ENCODE peak calls at places on chromosomes 3 and 15, in ten cellular contexts. U is cardiac fibroblast, T is GM13976, W is prostate gland, O is stomach, P is fibroblast of mammary gland, H is endothelial cell of umbilical vein, B is ovary, L is tibial nerve, Q is B cell. X is an unnamed sample.

GRCh38 chr3:104214937-104215336 is 1151.8 kb upstream of the ALCAM start:
- DNase-seq in U (no peak), T (no peak), W (no peak), O (no peak), P (no peak), H (no peak), B (no peak), L (no peak), Q (no peak), X (no peak)

GRCh38 chr3:87856126-87856525 is 202.7 kb downstream of the CGGBP1 start:
- DNase-seq in U (peak), T (no peak), W (no peak), O (no peak), P (peak), H (no peak), B (no peak), L (no peak), Q (no peak), X (peak)

GRCh38 chr15:52294881-52295420 is 653 bp downstream of the MYO5C start:
- DNase-seq in U (no peak), T (no peak), W (no peak), O (no peak), P (no peak), H (peak), B (no peak), L (no peak), Q (peak), X (no peak)

GRCh38 chr15:91199511-91199910 is 99.5 kb downstream of the SV2B start:
- DNase-seq in U (no peak), T (no peak), W (no peak), O (no peak), P (no peak), H (no peak), B (no peak), L (no peak), Q (no peak), X (no peak)

GRCh38 chr15:92391640-92392039 is 2.0 kb upstream of the ST8SIA2 start:
- DNase-seq in U (peak), T (peak), W (no peak), O (no peak), P (peak), H (peak), B (no peak), L (no peak), Q (no peak), X (peak)

GRCh38 chr3:125072310-125072709 is 16.5 kb upstream of the HEG1 start:
- DNase-seq in U (peak), T (no peak), W (no peak), O (no peak), P (peak), H (peak), B (no peak), L (no peak), Q (no peak), X (peak)

GRCh38 chr3:11447584-11448200 is 175.5 kb downstream of the ATG7 start:
- DNase-seq in U (no peak), T (no peak), W (no peak), O (no peak), P (no peak), H (no peak), B (no peak), L (no peak), Q (no peak), X (no peak)

GRCh38 chr3:195284842-195285241 is 13.9 kb upstream of the XXYLT1 start:
- DNase-seq in U (no peak), T (no peak), W (no peak), O (no peak), P (no peak), H (no peak), B (no peak), L (no peak), Q (no peak), X (no peak)

GRCh38 chr3:174355505-174355904 is 503.6 kb upstream of the NAALADL2 start:
- DNase-seq in U (peak), T (no peak), W (no peak), O (no peak), P (peak), H (peak), B (no peak), L (no peak), Q (no peak), X (peak)

GRCh38 chr3:71896751-71897150 is 111.8 kb upstream of the PROK2 start:
- DNase-seq in U (peak), T (no peak), W (no peak), O (no peak), P (peak), H (no peak), B (no peak), L (no peak), Q (no peak), X (no peak)

GRCh38 chr3:64143399-64144130 is 81.7 kb downstream of the PRICKLE2 start:
- DNase-seq in U (peak), T (no peak), W (no peak), O (no peak), P (peak), H (peak), B (no peak), L (no peak), Q (no peak), X (peak)

GRCh38 chr3:46087871-46088270 is 60.6 kb upstream of the XCR1 start:
- DNase-seq in U (peak), T (no peak), W (no peak), O (no peak), P (peak), H (no peak), B (no peak), L (no peak), Q (no peak), X (peak)

GRCh38 chr3:138509586-138509985 is 75.2 kb downstream of the ESYT3 start:
- DNase-seq in U (peak), T (no peak), W (no peak), O (no peak), P (peak), H (no peak), B (no peak), L (no peak), Q (no peak), X (no peak)

GRCh38 chr3:172061724-172062184 is 22.4 kb downstream of the FNDC3B start:
- DNase-seq in U (peak), T (peak), W (peak), O (no peak), P (peak), H (peak), B (no peak), L (no peak), Q (peak), X (no peak)

GRCh38 chr15:71109130-71109529 is 6.1 kb upstream of the THSD4 start:
- DNase-seq in U (peak), T (no peak), W (no peak), O (no peak), P (peak), H (no peak), B (no peak), L (no peak), Q (no peak), X (peak)

GRCh38 chr3:126149960-126150515 is 30.3 kb downstream of the ALDH1L1 start:
- DNase-seq in U (no peak), T (no peak), W (no peak), O (no peak), P (no peak), H (no peak), B (no peak), L (no peak), Q (no peak), X (no peak)

GRCh38 chr15:91243806-91244205 is 143.7 kb downstream of the SV2B start:
- DNase-seq in U (no peak), T (no peak), W (no peak), O (no peak), P (peak), H (no peak), B (no peak), L (no peak), Q (no peak), X (no peak)

GRCh38 chr3:140768921-140769320 is 91.1 kb downstream of the TRIM42 start:
- DNase-seq in U (no peak), T (no peak), W (no peak), O (no peak), P (no peak), H (no peak), B (no peak), L (no peak), Q (no peak), X (no peak)

GRCh38 chr15:81388431-81388760 is 14.4 kb upstream of the TMC3 start:
- DNase-seq in U (no peak), T (no peak), W (no peak), O (no peak), P (no peak), H (no peak), B (no peak), L (no peak), Q (no peak), X (no peak)

GRCh38 chr3:49856181-49857005 is at the start of gene TRAIP:
- DNase-seq in U (peak), T (peak), W (peak), O (peak), P (peak), H (peak), B (peak), L (peak), Q (peak), X (peak)
- TF ChIP-seq CTCF in U (no peak), T (no peak), W (no peak), O (no peak), P (no peak), H (no peak), B (no peak), L (no peak), Q (no peak), X (peak)

DNA sequence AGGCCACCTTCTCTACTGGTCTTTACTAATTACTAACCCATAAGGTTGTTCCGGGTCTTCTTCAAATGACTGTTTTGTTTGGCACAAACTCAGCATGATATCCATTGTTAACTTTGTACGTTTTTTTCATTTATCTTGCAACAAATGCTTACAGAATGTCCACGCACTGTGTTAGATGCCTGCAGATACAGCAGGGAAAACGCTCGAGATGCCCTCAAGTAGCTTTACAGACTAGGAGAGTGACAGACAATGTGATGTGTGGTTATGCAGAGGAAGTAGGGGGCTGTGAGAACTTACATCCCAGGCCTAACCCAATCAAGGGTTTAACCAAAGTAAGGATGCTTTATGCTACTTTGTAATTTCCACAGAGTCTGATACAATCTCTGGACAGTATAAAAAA is 949 bp upstream of the RFC4 start:
- DNase-seq in U (no peak), T (peak), W (no peak), O (no peak), P (no peak), H (no peak), B (no peak), L (no peak), Q (no peak), X (no peak)
- TF ChIP-seq CTCF in U (no peak), T (no peak), W (no peak), O (no peak), P (no peak), H (no peak), B (no peak), L (no peak), Q (no peak), X (no peak)

GRCh38 chr3:123745184-123745855 is 138.8 kb downstream of the MYLK start:
- DNase-seq in U (peak), T (no peak), W (no peak), O (no peak), P (peak), H (peak), B (no peak), L (no peak), Q (no peak), X (no peak)
- TF ChIP-seq CTCF in U (peak), T (no peak), W (no peak), O (peak), P (peak), H (peak), B (no peak), L (no peak), Q (no peak), X (peak)

GRCh38 chr3:97829198-97829597 is 7.4 kb downstream of the CRYBG3 start:
- DNase-seq in U (no peak), T (no peak), W (no peak), O (no peak), P (no peak), H (no peak), B (no peak), L (no peak), Q (no peak), X (no peak)
- TF ChIP-seq CTCF in U (no peak), T (no peak), W (no peak), O (no peak), P (no peak), H (no peak), B (no peak), L (no peak), Q (no peak), X (no peak)

GRCh38 chr3:105364113-105364512 is 2.6 kb upstream of the ALCAM start:
- DNase-seq in U (peak), T (no peak), W (no peak), O (no peak), P (peak), H (peak), B (no peak), L (no peak), Q (no peak), X (peak)

GRCh38 chr3:105366302-105367062 is at the start of gene ALCAM:
- DNase-seq in U (peak), T (peak), W (peak), O (peak), P (peak), H (peak), B (peak), L (peak), Q (peak), X (peak)

GRCh38 chr3:105367063-105367405 is 325 bp downstream of the ALCAM start:
- DNase-seq in U (no peak), T (peak), W (peak), O (peak), P (no peak), H (no peak), B (peak), L (no peak), Q (peak), X (no peak)

GRCh38 chr3:105365171-105365535 is 1.6 kb upstream of the ALCAM start:
- DNase-seq in U (peak), T (no peak), W (peak), O (no peak), P (no peak), H (no peak), B (no peak), L (no peak), Q (no peak), X (no peak)

DNA sequence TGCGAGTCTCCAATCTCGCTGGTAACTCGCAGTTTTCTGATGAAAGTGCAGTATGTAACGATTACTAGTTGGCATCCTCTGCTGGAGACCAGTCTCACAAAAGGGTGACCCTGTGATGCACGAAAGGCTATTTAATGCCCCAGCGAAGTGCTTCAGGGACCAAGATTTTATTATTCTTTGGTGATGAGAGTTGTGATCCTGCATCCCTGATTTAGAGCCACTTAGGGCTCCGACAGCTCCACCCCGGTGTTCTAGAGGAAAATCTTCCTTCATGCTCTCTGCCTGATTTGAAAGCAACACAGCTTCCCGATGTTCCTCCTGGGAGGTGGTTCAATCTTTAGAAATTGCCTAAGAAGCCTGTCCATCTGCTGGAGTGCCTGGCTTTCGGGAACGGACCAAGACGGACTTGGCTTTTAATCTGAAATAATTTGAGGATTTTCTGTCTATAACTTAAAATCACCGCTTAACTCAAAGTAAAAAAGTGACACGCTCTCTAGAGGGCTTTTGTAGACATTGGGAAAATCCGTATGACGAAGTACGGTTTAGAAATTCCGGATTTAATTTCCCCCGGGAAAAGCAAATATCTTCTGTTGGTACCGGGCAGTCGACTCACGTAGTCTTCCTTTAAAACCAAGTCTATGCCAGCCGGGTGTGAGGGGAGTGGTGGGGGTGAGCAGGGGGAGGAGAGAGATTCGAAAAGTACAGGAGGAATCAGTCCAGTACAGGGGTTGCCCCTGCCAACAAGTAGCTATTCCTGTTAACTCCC is 990 bp upstream of the ALCAM start:
- DNase-seq in U (peak), T (no peak), W (no peak), O (peak), P (peak), H (no peak), B (no peak), L (no peak), Q (peak), X (peak)
- TF ChIP-seq CTCF in U (peak), T (no peak), W (no peak), O (no peak), P (no peak), H (no peak), B (no peak), L (no peak), Q (no peak), X (no peak)

GRCh38 chr3:20669184-20669583 is 483.2 kb upstream of the SGO1 start:
- DNase-seq in U (no peak), T (no peak), W (no peak), O (no peak), P (no peak), H (no peak), B (no peak), L (no peak), Q (no peak), X (no peak)

GRCh38 chr3:20669675-20670074 is 483.7 kb upstream of the SGO1 start:
- DNase-seq in U (no peak), T (no peak), W (no peak), O (no peak), P (no peak), H (no peak), B (no peak), L (no peak), Q (no peak), X (no peak)

GRCh38 chr3:20666091-20666490 is 480.1 kb upstream of the SGO1 start:
- DNase-seq in U (no peak), T (no peak), W (no peak), O (no peak), P (no peak), H (no peak), B (no peak), L (no peak), Q (no peak), X (no peak)

GRCh38 chr3:20673866-20674265 is 487.9 kb upstream of the SGO1 start:
- DNase-seq in U (no peak), T (no peak), W (no peak), O (no peak), P (no peak), H (no peak), B (no peak), L (no peak), Q (no peak), X (no peak)

DNA sequence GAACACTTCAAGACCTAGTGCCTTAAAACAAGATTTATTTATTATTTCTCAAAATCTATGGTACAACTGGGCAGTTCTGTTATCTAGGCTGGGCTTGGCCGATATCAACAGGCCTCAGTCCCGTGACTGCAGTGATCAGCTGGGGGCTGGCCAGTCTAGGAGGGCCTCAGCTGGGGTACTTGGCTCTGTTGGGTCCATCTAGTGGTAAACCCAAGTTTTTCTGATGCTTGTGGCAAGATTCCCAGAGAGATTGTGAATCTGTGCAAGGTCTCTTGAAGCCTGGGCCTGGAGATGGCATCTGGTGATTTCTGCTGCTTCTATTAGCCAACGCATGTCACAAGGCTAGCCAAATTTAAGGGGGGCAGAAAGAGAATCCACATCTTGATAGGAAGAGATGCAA is 482.4 kb upstream of the SGO1 start:
- DNase-seq in U (no peak), T (no peak), W (no peak), O (no peak), P (peak), H (peak), B (no peak), L (no peak), Q (no peak), X (no peak)
- TF ChIP-seq CTCF in U (no peak), T (no peak), W (no peak), O (no peak), P (peak), H (peak), B (no peak), L (no peak), Q (no peak), X (peak)

GRCh38 chr15:101642361-101642760 is 9.8 kb downstream of the TM2D3 start:
- DNase-seq in U (peak), T (no peak), W (no peak), O (no peak), P (no peak), H (peak), B (no peak), L (no peak), Q (no peak), X (no peak)
- TF ChIP-seq CTCF in U (peak), T (no peak), W (no peak), O (no peak), P (no peak), H (peak), B (no peak), L (no peak), Q (no peak), X (peak)

GRCh38 chr3:3015472-3016089 is 94.6 kb downstream of the IL5RA start:
- DNase-seq in U (peak), T (no peak), W (peak), O (no peak), P (peak), H (no peak), B (no peak), L (no peak), Q (no peak), X (no peak)
- TF ChIP-seq CTCF in U (no peak), T (no peak), W (peak), O (peak), P (peak), H (no peak), B (peak), L (peak), Q (no peak), X (no peak)

GRCh38 chr15:35330921-35331320 is 215.0 kb downstream of the DPH6 start:
- DNase-seq in U (no peak), T (no peak), W (no peak), O (no peak), P (no peak), H (peak), B (no peak), L (no peak), Q (no peak), X (no peak)
- TF ChIP-seq CTCF in U (no peak), T (no peak), W (no peak), O (no peak), P (no peak), H (no peak), B (no peak), L (no peak), Q (no peak), X (no peak)

GRCh38 chr3:25468866-25469319 is 40.8 kb downstream of the RARB start:
- DNase-seq in U (peak), T (no peak), W (peak), O (no peak), P (peak), H (peak), B (peak), L (peak), Q (no peak), X (peak)
- TF ChIP-seq CTCF in U (peak), T (no peak), W (no peak), O (no peak), P (peak), H (peak), B (no peak), L (peak), Q (no peak), X (peak)